ENCODE peak calls at places on chromosomes 16 and 17, in six cellular contexts. Q is NCI-H460, K is IMR-90, P is AML-193, T is AG09309, U is hypothalamus. R is an unnamed sample.

GRCh38 chr17:13420294-13421277 is 181.1 kb downstream of the HS3ST3A1 start:
- DNase-seq in Q (peak; percentile 68), K (peak; percentile 92), P (peak; percentile 37), T (peak; percentile 71), U (no peak), R (peak; percentile 55)

GRCh38 chr17:45160505-45161287 is 979 bp upstream of the HEXIM2 start:
- DNase-seq in Q (peak; percentile 51), K (peak; percentile 61), P (peak; percentile 50), T (no peak), U (peak; percentile 90), R (no peak)

GRCh38 chr17:69480197-69480596 is 65.7 kb downstream of the MAP2K6 start:
- DNase-seq in Q (no peak), K (no peak), P (no peak), T (no peak), U (no peak), R (no peak)

GRCh38 chr17:7848131-7848579 is 6.7 kb upstream of the TMEM88 start:
- DNase-seq in Q (no peak), K (no peak), P (no peak), T (no peak), U (no peak), R (no peak)

GRCh38 chr17:74094651-74095050 is 108.8 kb upstream of the RPL38 start:
- DNase-seq in Q (no peak), K (no peak), P (no peak), T (no peak), U (no peak), R (no peak)

GRCh38 chr17:81365601-81366585 is 29.4 kb upstream of the BAHCC1 start:
- DNase-seq in Q (no peak), K (peak; percentile 81), P (peak; percentile 50), T (no peak), U (no peak), R (no peak)

GRCh38 chr17:21194210-21194609 is 19.8 kb downstream of the TMEM11 start:
- DNase-seq in Q (no peak), K (no peak), P (no peak), T (no peak), U (no peak), R (no peak)

GRCh38 chr16:64416232-64417010 is 705.4 kb downstream of the CDH11 start:
- DNase-seq in Q (no peak), K (peak; percentile 43), P (no peak), T (peak; percentile 35), U (no peak), R (no peak)

GRCh38 chr17:62801553-62801952 is 6.6 kb downstream of the MARCHF10 start:
- DNase-seq in Q (no peak), K (peak; percentile 36), P (no peak), T (no peak), U (no peak), R (no peak)

R was measured in AG04450.